ENCODE peak calls at places on chromosomes 13 and 19, in seven cellular contexts. One of them, this sample, is unnamed.
A peak's percentile ranks its signal among the peaks of the same experiment; 100 is the strongest.

GRCh38 chr13:109401891-109402290 is 384.5 kb downstream of the IRS2 start:
- DNase-seq in stimulated activated CD4-positive, alpha-beta T cell treated with anti-CD3 and anti-CD28 coated beads, Interleukin-12 subunit alpha, Interleukin-12 subunit beta, amount 100 ng/mL, for 24 hours: no peak
- DNase-seq in H7: no peak
- DNase-seq in retina: no peak
- DNase-seq in activated T-cell treated with anti-CD3 and anti-CD28 coated beads, Interleukin-2, amount 50 U/mL, for 24 hours: no peak
- DNase-seq in ecto neural progenitor cell: no peak
- DNase-seq in fibroblast of villous mesenchyme: no peak
- DNase-seq in this sample: no peak

GRCh38 chr19:45739498-45740439 is 6.5 kb downstream of the MEIOSIN start:
- DNase-seq in stimulated activated CD4-positive, alpha-beta T cell treated with anti-CD3 and anti-CD28 coated beads, Interleukin-12 subunit alpha, Interleukin-12 subunit beta, amount 100 ng/mL, for 24 hours: no peak
- DNase-seq in H7: peak; percentile 41
- DNase-seq in retina: no peak
- DNase-seq in activated T-cell treated with anti-CD3 and anti-CD28 coated beads, Interleukin-2, amount 50 U/mL, for 24 hours: no peak
- DNase-seq in ecto neural progenitor cell: no peak
- DNase-seq in fibroblast of villous mesenchyme: no peak
- DNase-seq in this sample: no peak

GRCh38 chr19:33133438-33134031 is 1.6 kb downstream of the WDR88 start:
- DNase-seq in stimulated activated CD4-positive, alpha-beta T cell treated with anti-CD3 and anti-CD28 coated beads, Interleukin-12 subunit alpha, Interleukin-12 subunit beta, amount 100 ng/mL, for 24 hours: no peak
- DNase-seq in H7: peak; percentile 74
- DNase-seq in retina: no peak
- DNase-seq in activated T-cell treated with anti-CD3 and anti-CD28 coated beads, Interleukin-2, amount 50 U/mL, for 24 hours: no peak
- DNase-seq in ecto neural progenitor cell: no peak
- DNase-seq in fibroblast of villous mesenchyme: peak; percentile 60
- DNase-seq in this sample: peak; percentile 26

GRCh38 chr13:76503756-76504155 is 382.4 kb downstream of the KCTD12 start:
- DNase-seq in stimulated activated CD4-positive, alpha-beta T cell treated with anti-CD3 and anti-CD28 coated beads, Interleukin-12 subunit alpha, Interleukin-12 subunit beta, amount 100 ng/mL, for 24 hours: no peak
- DNase-seq in H7: no peak
- DNase-seq in retina: no peak
- DNase-seq in activated T-cell treated with anti-CD3 and anti-CD28 coated beads, Interleukin-2, amount 50 U/mL, for 24 hours: no peak
- DNase-seq in ecto neural progenitor cell: no peak
- DNase-seq in fibroblast of villous mesenchyme: no peak
- DNase-seq in this sample: no peak

GRCh38 chr19:33547676-33548075 is 26.1 kb upstream of the PEPD start:
- DNase-seq in stimulated activated CD4-positive, alpha-beta T cell treated with anti-CD3 and anti-CD28 coated beads, Interleukin-12 subunit alpha, Interleukin-12 subunit beta, amount 100 ng/mL, for 24 hours: no peak
- DNase-seq in H7: no peak
- DNase-seq in retina: no peak
- DNase-seq in activated T-cell treated with anti-CD3 and anti-CD28 coated beads, Interleukin-2, amount 50 U/mL, for 24 hours: no peak
- DNase-seq in ecto neural progenitor cell: no peak
- DNase-seq in fibroblast of villous mesenchyme: no peak
- DNase-seq in this sample: no peak

GRCh38 chr19:38028913-38029565 is 122.0 kb downstream of the SIPA1L3 start:
- DNase-seq in stimulated activated CD4-positive, alpha-beta T cell treated with anti-CD3 and anti-CD28 coated beads, Interleukin-12 subunit alpha, Interleukin-12 subunit beta, amount 100 ng/mL, for 24 hours: no peak
- DNase-seq in H7: no peak
- DNase-seq in retina: no peak
- DNase-seq in activated T-cell treated with anti-CD3 and anti-CD28 coated beads, Interleukin-2, amount 50 U/mL, for 24 hours: no peak
- DNase-seq in ecto neural progenitor cell: no peak
- DNase-seq in fibroblast of villous mesenchyme: no peak
- DNase-seq in this sample: peak; percentile 53

GRCh38 chr19:21482863-21483276 is 22.5 kb upstream of the ZNF429 start:
- DNase-seq in stimulated activated CD4-positive, alpha-beta T cell treated with anti-CD3 and anti-CD28 coated beads, Interleukin-12 subunit alpha, Interleukin-12 subunit beta, amount 100 ng/mL, for 24 hours: peak; percentile 44
- DNase-seq in H7: peak; percentile 84
- DNase-seq in retina: peak; percentile 31
- DNase-seq in activated T-cell treated with anti-CD3 and anti-CD28 coated beads, Interleukin-2, amount 50 U/mL, for 24 hours: peak; percentile 77
- DNase-seq in ecto neural progenitor cell: no peak
- DNase-seq in fibroblast of villous mesenchyme: peak; percentile 71
- DNase-seq in this sample: peak; percentile 6

GRCh38 chr19:14473073-14473790 is 1.9 kb downstream of the PTGER1 start:
- DNase-seq in stimulated activated CD4-positive, alpha-beta T cell treated with anti-CD3 and anti-CD28 coated beads, Interleukin-12 subunit alpha, Interleukin-12 subunit beta, amount 100 ng/mL, for 24 hours: no peak
- DNase-seq in H7: peak; percentile 78
- DNase-seq in retina: peak; percentile 49
- DNase-seq in activated T-cell treated with anti-CD3 and anti-CD28 coated beads, Interleukin-2, amount 50 U/mL, for 24 hours: no peak
- DNase-seq in ecto neural progenitor cell: peak; percentile 50
- DNase-seq in fibroblast of villous mesenchyme: no peak
- DNase-seq in this sample: no peak

GRCh38 chr19:6501740-6502648 is at the start of gene TUBB4A:
- DNase-seq in stimulated activated CD4-positive, alpha-beta T cell treated with anti-CD3 and anti-CD28 coated beads, Interleukin-12 subunit alpha, Interleukin-12 subunit beta, amount 100 ng/mL, for 24 hours: no peak
- DNase-seq in H7: peak; percentile 93
- DNase-seq in retina: peak; percentile 68
- DNase-seq in activated T-cell treated with anti-CD3 and anti-CD28 coated beads, Interleukin-2, amount 50 U/mL, for 24 hours: peak; percentile 76
- DNase-seq in ecto neural progenitor cell: peak; percentile 60
- DNase-seq in fibroblast of villous mesenchyme: no peak
- DNase-seq in this sample: no peak

GRCh38 chr19:5801796-5802616 is 2.9 kb upstream of the NRTN start:
- DNase-seq in stimulated activated CD4-positive, alpha-beta T cell treated with anti-CD3 and anti-CD28 coated beads, Interleukin-12 subunit alpha, Interleukin-12 subunit beta, amount 100 ng/mL, for 24 hours: no peak
- DNase-seq in H7: peak; percentile 91
- DNase-seq in retina: peak; percentile 47
- DNase-seq in activated T-cell treated with anti-CD3 and anti-CD28 coated beads, Interleukin-2, amount 50 U/mL, for 24 hours: no peak
- DNase-seq in ecto neural progenitor cell: peak; percentile 83
- DNase-seq in fibroblast of villous mesenchyme: peak; percentile 58
- DNase-seq in this sample: peak; percentile 44

GRCh38 chr19:8526345-8527062 is 12.5 kb upstream of the ZNF414 start:
- DNase-seq in stimulated activated CD4-positive, alpha-beta T cell treated with anti-CD3 and anti-CD28 coated beads, Interleukin-12 subunit alpha, Interleukin-12 subunit beta, amount 100 ng/mL, for 24 hours: no peak
- DNase-seq in H7: peak; percentile 97
- DNase-seq in retina: peak; percentile 95
- DNase-seq in activated T-cell treated with anti-CD3 and anti-CD28 coated beads, Interleukin-2, amount 50 U/mL, for 24 hours: no peak
- DNase-seq in ecto neural progenitor cell: peak; percentile 95
- DNase-seq in fibroblast of villous mesenchyme: peak; percentile 91
- DNase-seq in this sample: peak; percentile 93

GRCh38 chr13:41487222-41487621 is 29.9 kb downstream of the RGCC start:
- DNase-seq in stimulated activated CD4-positive, alpha-beta T cell treated with anti-CD3 and anti-CD28 coated beads, Interleukin-12 subunit alpha, Interleukin-12 subunit beta, amount 100 ng/mL, for 24 hours: no peak
- DNase-seq in H7: no peak
- DNase-seq in retina: no peak
- DNase-seq in activated T-cell treated with anti-CD3 and anti-CD28 coated beads, Interleukin-2, amount 50 U/mL, for 24 hours: no peak
- DNase-seq in ecto neural progenitor cell: no peak
- DNase-seq in fibroblast of villous mesenchyme: no peak
- DNase-seq in this sample: no peak

GRCh38 chr13:48175200-48175599 is 57.8 kb upstream of the ITM2B start:
- DNase-seq in stimulated activated CD4-positive, alpha-beta T cell treated with anti-CD3 and anti-CD28 coated beads, Interleukin-12 subunit alpha, Interleukin-12 subunit beta, amount 100 ng/mL, for 24 hours: no peak
- DNase-seq in H7: no peak
- DNase-seq in retina: no peak
- DNase-seq in activated T-cell treated with anti-CD3 and anti-CD28 coated beads, Interleukin-2, amount 50 U/mL, for 24 hours: no peak
- DNase-seq in ecto neural progenitor cell: no peak
- DNase-seq in fibroblast of villous mesenchyme: no peak
- DNase-seq in this sample: no peak

GRCh38 chr19:42096255-42096837 is 20.4 kb downstream of the ZNF574 start:
- DNase-seq in stimulated activated CD4-positive, alpha-beta T cell treated with anti-CD3 and anti-CD28 coated beads, Interleukin-12 subunit alpha, Interleukin-12 subunit beta, amount 100 ng/mL, for 24 hours: no peak
- DNase-seq in H7: peak; percentile 65
- DNase-seq in retina: no peak
- DNase-seq in activated T-cell treated with anti-CD3 and anti-CD28 coated beads, Interleukin-2, amount 50 U/mL, for 24 hours: no peak
- DNase-seq in ecto neural progenitor cell: no peak
- DNase-seq in fibroblast of villous mesenchyme: no peak
- DNase-seq in this sample: no peak

GRCh38 chr19:39647918-39648317 is 7.8 kb upstream of the LGALS16 start:
- DNase-seq in stimulated activated CD4-positive, alpha-beta T cell treated with anti-CD3 and anti-CD28 coated beads, Interleukin-12 subunit alpha, Interleukin-12 subunit beta, amount 100 ng/mL, for 24 hours: no peak
- DNase-seq in H7: no peak
- DNase-seq in retina: no peak
- DNase-seq in activated T-cell treated with anti-CD3 and anti-CD28 coated beads, Interleukin-2, amount 50 U/mL, for 24 hours: no peak
- DNase-seq in ecto neural progenitor cell: no peak
- DNase-seq in fibroblast of villous mesenchyme: no peak
- DNase-seq in this sample: no peak

This sample was measured in choroid plexus epithelial cell.